ENCODE peak calls at places on chromosomes 3 and 15, in five cellular contexts. N is BJ, B is GM12865, F is WTC11, A is right atrium auricular region. C is an unnamed sample.

GRCh38 chr15:23484870-23485269 is 37.8 kb upstream of the GOLGA6L2 start:
- DNase-seq in N (no peak), B (no peak), F (no peak), A (no peak), C (no peak)

GRCh38 chr3:71031914-71032521 is 551.5 kb downstream of the FOXP1 start:
- DNase-seq in N (no peak), B (peak; percentile 28), F (no peak), A (no peak), C (no peak)

GRCh38 chr3:169939751-169940150 is 26.9 kb upstream of the SEC62 start:
- DNase-seq in N (no peak), B (peak; percentile 30), F (no peak), A (no peak), C (no peak)

GRCh38 chr3:4983739-4984510 is 4.7 kb downstream of the BHLHE40 start:
- DNase-seq in N (peak; percentile 75), B (peak; percentile 95), F (no peak), A (peak; percentile 84), C (peak; percentile 93)

GRCh38 chr15:63156708-63157065 is 590 bp downstream of the RPS27L start:
- DNase-seq in N (no peak), B (peak; percentile 58), F (no peak), A (peak; percentile 62), C (no peak)

GRCh38 chr3:120506076-120506827 is 55.5 kb upstream of the FSTL1 start:
- DNase-seq in N (no peak), B (no peak), F (no peak), A (no peak), C (no peak)

GRCh38 chr15:31501536-31502157 is 175.0 kb downstream of the KLF13 start:
- DNase-seq in N (no peak), B (no peak), F (no peak), A (peak; percentile 53), C (no peak)

GRCh38 chr3:177330771-177331170 is 133.5 kb upstream of the TBL1XR1 start:
- DNase-seq in N (no peak), B (no peak), F (no peak), A (no peak), C (no peak)

GRCh38 chr15:34085746-34086145 is 15.9 kb downstream of the EMC7 start:
- DNase-seq in N (no peak), B (no peak), F (no peak), A (no peak), C (no peak)

GRCh38 chr15:100201376-100202280 is 140.1 kb downstream of the ADAMTS17 start:
- DNase-seq in N (no peak), B (peak; percentile 42), F (no peak), A (no peak), C (no peak)

GRCh38 chr3:30544811-30545210 is 61.6 kb upstream of the TGFBR2 start:
- DNase-seq in N (peak; percentile 71), B (no peak), F (no peak), A (no peak), C (no peak)

GRCh38 chr3:196969001-196969659 is 497 bp upstream of the PIGZ start:
- DNase-seq in N (no peak), B (peak; percentile 79), F (no peak), A (no peak), C (no peak)

DNA sequence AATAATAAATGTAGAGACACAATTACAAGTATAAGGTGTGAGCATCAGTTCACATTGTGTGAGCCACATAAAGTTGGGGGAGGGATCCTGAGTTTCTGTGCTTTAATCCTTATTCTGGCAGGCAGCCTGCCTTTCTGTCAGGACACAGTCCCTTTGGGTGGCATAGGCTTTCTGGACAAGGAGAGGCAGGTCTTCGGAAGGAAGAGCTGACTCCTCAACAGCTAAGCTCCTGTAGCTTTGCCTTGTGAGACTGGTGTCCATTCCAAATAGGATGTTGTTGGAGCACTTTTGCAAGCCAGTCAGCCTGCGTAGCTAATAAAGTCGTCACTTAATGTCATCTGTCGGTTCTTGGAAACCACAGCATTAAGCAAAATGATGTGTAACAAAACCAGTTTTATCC is 151.9 kb upstream of the MCTP2 start:
- DNase-seq in N (no peak), B (no peak), F (no peak), A (no peak), C (no peak)
- TF ChIP-seq CTCF in N (no peak), B (no peak), F (no peak), A (no peak), C (no peak)

GRCh38 chr15:66950114-66950513 is 115.3 kb upstream of the SMAD3 start:
- DNase-seq in N (no peak), B (no peak), F (no peak), A (no peak), C (no peak)

GRCh38 chr15:66946578-66947164 is 118.7 kb upstream of the SMAD3 start:
- DNase-seq in N (no peak), B (peak; percentile 85), F (peak; percentile 74), A (peak; percentile 81), C (peak; percentile 44)

GRCh38 chr15:66945842-66946241 is 119.6 kb upstream of the SMAD3 start:
- DNase-seq in N (no peak), B (no peak), F (no peak), A (no peak), C (no peak)

GRCh38 chr15:66947471-66947870 is 117.9 kb upstream of the SMAD3 start:
- DNase-seq in N (no peak), B (no peak), F (no peak), A (no peak), C (no peak)

GRCh38 chr15:66948294-66948693 is 117.1 kb upstream of the SMAD3 start:
- DNase-seq in N (no peak), B (peak; percentile 24), F (no peak), A (no peak), C (no peak)
- TF ChIP-seq CTCF in N (no peak), B (no peak), F (no peak), A (no peak), C (no peak)

GRCh38 chr3:42635111-42635510 is 18.4 kb upstream of the ZBTB47 start:
- DNase-seq in N (no peak), B (peak; percentile 54), F (no peak), A (no peak), C (no peak)
- TF ChIP-seq CTCF in N (no peak), B (no peak), F (no peak), A (no peak), C (no peak)

DNA sequence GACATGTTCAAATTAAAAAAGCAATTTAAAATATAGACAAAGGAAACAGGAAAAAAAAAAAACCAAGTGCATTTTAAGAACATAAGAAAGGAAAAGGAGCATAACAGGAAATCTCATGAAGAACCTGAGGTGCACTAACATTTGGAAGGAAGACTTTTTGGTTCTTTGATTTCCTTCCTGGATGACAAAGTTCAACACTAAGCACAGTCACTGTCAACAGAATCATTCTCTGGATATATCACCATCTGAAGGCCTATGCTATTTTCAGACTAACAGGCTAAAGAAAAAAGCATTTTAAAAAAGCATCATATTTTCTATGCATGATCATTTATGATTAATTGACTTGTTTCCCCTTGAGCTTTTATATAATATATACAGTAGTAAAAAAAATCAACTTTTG is 349.6 kb downstream of the PLCL2 start:
- DNase-seq in N (no peak), B (no peak), F (no peak), A (no peak), C (no peak)
- TF ChIP-seq CTCF in N (no peak), B (no peak), F (no peak), A (no peak), C (no peak)

GRCh38 chr15:90286678-90287077 is 21.2 kb downstream of the NGRN start:
- DNase-seq in N (no peak), B (peak; percentile 58), F (no peak), A (peak; percentile 36), C (no peak)
- TF ChIP-seq CTCF in N (peak; percentile 39), B (peak; percentile 54), F (no peak), A (peak; percentile 58), C (peak; percentile 53)

GRCh38 chr3:62670351-62670750 is 204.9 kb downstream of the CADPS start:
- DNase-seq in N (no peak), B (no peak), F (no peak), A (no peak), C (no peak)

GRCh38 chr3:62669161-62669560 is 206.1 kb downstream of the CADPS start:
- DNase-seq in N (no peak), B (no peak), F (no peak), A (no peak), C (no peak)

GRCh38 chr3:62672270-62672987 is 202.8 kb downstream of the CADPS start:
- DNase-seq in N (no peak), B (no peak), F (no peak), A (no peak), C (no peak)

GRCh38 chr3:62665627-62666433 is 209.4 kb downstream of the CADPS start:
- DNase-seq in N (no peak), B (peak; percentile 57), F (peak; percentile 93), A (peak; percentile 75), C (no peak)

DNA sequence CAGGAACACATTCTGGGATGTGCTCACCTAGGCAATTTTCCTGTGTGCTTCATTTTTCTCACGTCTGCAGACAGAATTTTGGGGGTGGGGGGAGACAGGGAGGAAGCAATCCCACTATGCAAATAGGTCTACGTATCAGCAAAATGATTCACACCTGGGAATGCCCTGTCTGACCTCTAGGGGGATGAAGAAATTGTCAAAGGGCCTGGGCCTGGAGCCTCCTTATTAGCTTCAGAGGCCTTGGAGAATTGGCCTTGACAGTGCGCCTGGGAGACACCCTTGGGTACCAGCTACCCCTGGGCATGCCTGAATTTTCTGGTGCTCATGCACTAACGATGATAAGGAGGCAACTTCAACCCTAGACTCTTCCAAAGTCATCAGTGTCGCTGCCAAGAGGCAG is 207.5 kb downstream of the CADPS start:
- DNase-seq in N (no peak), B (peak; percentile 2), F (peak; percentile 49), A (no peak), C (no peak)
- TF ChIP-seq CTCF in N (peak; percentile 3), B (peak; percentile 11), F (peak; percentile 52), A (no peak), C (peak; percentile 50)

GRCh38 chr3:13199006-13199776 is 126.0 kb upstream of the IQSEC1 start:
- DNase-seq in N (no peak), B (no peak), F (no peak), A (no peak), C (no peak)

GRCh38 chr3:13202744-13203397 is 129.6 kb upstream of the IQSEC1 start:
- DNase-seq in N (no peak), B (no peak), F (no peak), A (no peak), C (no peak)

GRCh38 chr3:13199899-13200451 is 126.7 kb upstream of the IQSEC1 start:
- DNase-seq in N (no peak), B (no peak), F (no peak), A (no peak), C (no peak)

GRCh38 chr3:13200465-13200864 is 127.2 kb upstream of the IQSEC1 start:
- DNase-seq in N (no peak), B (no peak), F (no peak), A (no peak), C (no peak)

DNA sequence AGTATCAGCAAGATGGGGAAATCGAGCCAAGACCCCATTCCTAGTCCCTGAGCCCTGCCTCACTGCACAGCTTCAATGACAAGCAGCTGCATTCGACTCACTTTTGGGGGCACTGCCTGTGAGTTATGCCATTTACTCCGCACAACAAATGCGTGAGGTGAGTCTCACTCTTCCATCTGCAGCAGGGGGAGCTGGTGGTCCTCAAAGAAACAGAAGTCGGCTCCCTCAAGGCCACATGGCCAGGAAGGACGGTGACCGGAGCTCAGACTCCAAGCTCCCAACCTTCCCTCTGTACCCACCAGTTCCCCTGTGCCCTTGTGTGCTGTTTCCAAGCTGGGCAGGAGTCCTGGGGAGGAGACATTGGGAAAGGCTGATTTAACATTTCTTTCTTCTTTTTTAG is 127.7 kb upstream of the IQSEC1 start:
- DNase-seq in N (no peak), B (no peak), F (peak; percentile 64), A (no peak), C (no peak)
- TF ChIP-seq CTCF in N (no peak), B (no peak), F (peak; percentile 19), A (no peak), C (peak; percentile 13)